ENCODE peak calls at places on chromosomes 6 and 20, in five cellular contexts. Z, I, O, X and S are unnamed samples.

GRCh38 chr6:147220345-147220744 is 16.1 kb downstream of the STXBP5 start:
- DNase-seq in Z (no peak), I (no peak), O (no peak), X (no peak), S (no peak)

GRCh38 chr6:139370047-139370706 is 4.3 kb downstream of the CITED2 start:
- DNase-seq in Z (peak), I (no peak), O (peak), X (no peak), S (no peak)

GRCh38 chr20:43771791-43772190 is 45.0 kb upstream of the GTSF1L start:
- DNase-seq in Z (no peak), I (no peak), O (no peak), X (no peak), S (no peak)

GRCh38 chr6:35936960-35937359 is 16.1 kb upstream of the SRPK1 start:
- DNase-seq in Z (no peak), I (no peak), O (no peak), X (no peak), S (no peak)

GRCh38 chr6:143872211-143872610 is 7.9 kb downstream of the ZC2HC1B start:
- DNase-seq in Z (peak), I (no peak), O (no peak), X (no peak), S (no peak)

GRCh38 chr6:27472617-27473400 is at the start of gene ZNF184:
- DNase-seq in Z (peak), I (peak), O (peak), X (peak), S (peak)

GRCh38 chr6:111482236-111482958 is 621 bp downstream of the REV3L start:
- DNase-seq in Z (peak), I (peak), O (peak), X (peak), S (peak)

GRCh38 chr6:117317261-117317660 is 51.9 kb downstream of the VGLL2 start:
- DNase-seq in Z (peak), I (no peak), O (peak), X (no peak), S (no peak)

GRCh38 chr6:170228581-170229310 is 62.1 kb downstream of the DLL1 start:
- DNase-seq in Z (no peak), I (no peak), O (no peak), X (no peak), S (no peak)

GRCh38 chr6:134686071-134686470 is 263.8 kb downstream of the ALDH8A1 start:
- DNase-seq in Z (no peak), I (no peak), O (peak), X (no peak), S (no peak)

GRCh38 chr6:80357674-80358073 is 251.2 kb downstream of the BCKDHB start:
- DNase-seq in Z (no peak), I (no peak), O (peak), X (no peak), S (peak)

GRCh38 chr6:1418471-1419191 is 29.3 kb downstream of the FOXF2 start:
- DNase-seq in Z (no peak), I (no peak), O (no peak), X (no peak), S (no peak)

GRCh38 chr6:96086745-96087144 is 71.0 kb downstream of the FUT9 start:
- DNase-seq in Z (no peak), I (no peak), O (no peak), X (no peak), S (no peak)

GRCh38 chr20:13868331-13868730 is 83.5 kb downstream of the NDUFAF5 start:
- DNase-seq in Z (peak), I (no peak), O (peak), X (no peak), S (no peak)

GRCh38 chr6:96235927-96236326 is 220.2 kb downstream of the FUT9 start:
- DNase-seq in Z (no peak), I (no peak), O (peak), X (no peak), S (no peak)

GRCh38 chr20:41159547-41159946 is 22.2 kb downstream of the PLCG1 start:
- DNase-seq in Z (no peak), I (no peak), O (no peak), X (no peak), S (no peak)

GRCh38 chr6:87869064-87869685 is 167.1 kb upstream of the AKIRIN2 start:
- DNase-seq in Z (no peak), I (no peak), O (no peak), X (no peak), S (no peak)